ENCODE peak calls at places on chromosomes 1 and 21, in five cellular contexts. T is non-pigmented ciliary epithelial cell; X is activated T-helper 2 cell treated with anti-CD3 and anti-CD28 coated beads, Interferon-gamma antibody, Interleukin-2, Interleukin-4, amounts not matched to agents 10 μg/mL and 5 μg/mL and 100 μg/mL, durations not matched to agents 14 hours and 24 hours and 36 hours; K is NCI-H146; P is anterior cingulate cortex. M is an unnamed sample.

GRCh38 chr21:36756527-36756926 is 57.6 kb downstream of the SIM2 start:
- DNase-seq in T (no peak), X (no peak), K (no peak), P (peak), M (peak)

GRCh38 chr1:48931571-48932251 is 155.0 kb upstream of the BEND5 start:
- DNase-seq in T (peak), X (no peak), K (no peak), P (no peak), M (peak)

GRCh38 chr1:200903793-200904192 is 9.1 kb downstream of the INAVA start:
- DNase-seq in T (no peak), X (no peak), K (no peak), P (no peak), M (no peak)

GRCh38 chr1:54800899-54801759 is at the start of gene TTC22:
- DNase-seq in T (no peak), X (peak), K (peak), P (no peak), M (peak)

GRCh38 chr1:26530898-26531598 is 1.5 kb downstream of the RPS6KA1 start:
- DNase-seq in T (no peak), X (no peak), K (peak), P (no peak), M (peak)

GRCh38 chr1:93979718-93980319 is 70.6 kb upstream of the GCLM start:
- DNase-seq in T (no peak), X (no peak), K (peak), P (no peak), M (peak)

GRCh38 chr1:42035205-42035829 is 116.6 kb upstream of the HIVEP3 start:
- DNase-seq in T (no peak), X (no peak), K (peak), P (peak), M (peak)

GRCh38 chr1:55898191-55898590 is 681.2 kb downstream of the PLPP3 start:
- DNase-seq in T (peak), X (no peak), K (no peak), P (no peak), M (no peak)

GRCh38 chr21:36710729-36711048 is 11.8 kb downstream of the SIM2 start:
- DNase-seq in T (no peak), X (no peak), K (no peak), P (no peak), M (no peak)

M was measured in DMS53.